ENCODE peak calls at places on chromosomes 6 and 20, in five cellular contexts. F, K, M, N and J are unnamed samples.

GRCh38 chr6:117206951-117207687 is 58.2 kb upstream of the VGLL2 start:
- DNase-seq in F (no peak), K (no peak), M (no peak), N (no peak), J (no peak)

GRCh38 chr6:166101819-166102419 is 65.7 kb downstream of the TBXT start:
- DNase-seq in F (no peak), K (no peak), M (no peak), N (no peak), J (no peak)

GRCh38 chr6:55758156-55758942 is 117.0 kb downstream of the BMP5 start:
- DNase-seq in F (no peak), K (no peak), M (no peak), N (no peak), J (no peak)

GRCh38 chr6:139820191-139820590 is 445.7 kb upstream of the CITED2 start:
- DNase-seq in F (no peak), K (no peak), M (no peak), N (peak), J (peak)

GRCh38 chr6:4103929-4104328 is 25.0 kb upstream of the FAM217A start:
- DNase-seq in F (no peak), K (no peak), M (no peak), N (no peak), J (peak)

GRCh38 chr6:107822154-107823046 is 1.7 kb downstream of the SCML4 start:
- DNase-seq in F (peak), K (no peak), M (peak), N (no peak), J (no peak)

GRCh38 chr6:137182654-137183073 is 9.2 kb upstream of the IL22RA2 start:
- DNase-seq in F (no peak), K (no peak), M (no peak), N (no peak), J (no peak)

GRCh38 chr6:38638941-38639497 is 710 bp downstream of the BTBD9 start:
- DNase-seq in F (peak), K (no peak), M (peak), N (peak), J (peak)

GRCh38 chr6:89675949-89676753 is 37.6 kb upstream of the LYRM2 start:
- DNase-seq in F (no peak), K (no peak), M (no peak), N (no peak), J (no peak)

GRCh38 chr20:58310291-58310782 is 822 bp downstream of the RAB22A start:
- DNase-seq in F (no peak), K (no peak), M (no peak), N (no peak), J (no peak)

GRCh38 chr20:13809855-13810254 is 25.0 kb downstream of the NDUFAF5 start:
- DNase-seq in F (no peak), K (no peak), M (no peak), N (no peak), J (no peak)

GRCh38 chr6:117615981-117616961 is 14.0 kb upstream of the GOPC start:
- DNase-seq in F (no peak), K (no peak), M (no peak), N (no peak), J (peak)

GRCh38 chr20:45832619-45833018 is 980 bp upstream of the SNX21 start:
- DNase-seq in F (no peak), K (no peak), M (no peak), N (no peak), J (no peak)

GRCh38 chr20:45835230-45836224 is 1.9 kb downstream of the SNX21 start:
- DNase-seq in F (no peak), K (peak), M (no peak), N (no peak), J (peak)

GRCh38 chr20:45833883-45834796 is 541 bp downstream of the SNX21 start:
- DNase-seq in F (peak), K (peak), M (peak), N (no peak), J (peak)

GRCh38 chr20:45834797-45835161 is 1.2 kb downstream of the SNX21 start:
- DNase-seq in F (peak), K (peak), M (no peak), N (no peak), J (no peak)

GRCh38 chr20:45833030-45833882 is at the start of gene SNX21:
- DNase-seq in F (peak), K (peak), M (peak), N (no peak), J (peak)
- TF ChIP-seq POLR2A in F (no peak), K (no peak), M (no peak), N (no peak), J (peak)

GRCh38 chr20:63735859-63736718 is at the start of gene LIME1:
- DNase-seq in F (no peak), K (peak), M (peak), N (no peak), J (no peak)

GRCh38 chr20:63737940-63738686 is 1.5 kb upstream of the SLC2A4RG start:
- DNase-seq in F (peak), K (peak), M (no peak), N (no peak), J (no peak)

GRCh38 chr20:63738687-63739128 is 868 bp upstream of the SLC2A4RG start:
- DNase-seq in F (peak), K (peak), M (no peak), N (no peak), J (no peak)

GRCh38 chr20:63737690-63737939 is 1.2 kb downstream of the LIME1 start:
- DNase-seq in F (no peak), K (no peak), M (no peak), N (no peak), J (no peak)

DNA sequence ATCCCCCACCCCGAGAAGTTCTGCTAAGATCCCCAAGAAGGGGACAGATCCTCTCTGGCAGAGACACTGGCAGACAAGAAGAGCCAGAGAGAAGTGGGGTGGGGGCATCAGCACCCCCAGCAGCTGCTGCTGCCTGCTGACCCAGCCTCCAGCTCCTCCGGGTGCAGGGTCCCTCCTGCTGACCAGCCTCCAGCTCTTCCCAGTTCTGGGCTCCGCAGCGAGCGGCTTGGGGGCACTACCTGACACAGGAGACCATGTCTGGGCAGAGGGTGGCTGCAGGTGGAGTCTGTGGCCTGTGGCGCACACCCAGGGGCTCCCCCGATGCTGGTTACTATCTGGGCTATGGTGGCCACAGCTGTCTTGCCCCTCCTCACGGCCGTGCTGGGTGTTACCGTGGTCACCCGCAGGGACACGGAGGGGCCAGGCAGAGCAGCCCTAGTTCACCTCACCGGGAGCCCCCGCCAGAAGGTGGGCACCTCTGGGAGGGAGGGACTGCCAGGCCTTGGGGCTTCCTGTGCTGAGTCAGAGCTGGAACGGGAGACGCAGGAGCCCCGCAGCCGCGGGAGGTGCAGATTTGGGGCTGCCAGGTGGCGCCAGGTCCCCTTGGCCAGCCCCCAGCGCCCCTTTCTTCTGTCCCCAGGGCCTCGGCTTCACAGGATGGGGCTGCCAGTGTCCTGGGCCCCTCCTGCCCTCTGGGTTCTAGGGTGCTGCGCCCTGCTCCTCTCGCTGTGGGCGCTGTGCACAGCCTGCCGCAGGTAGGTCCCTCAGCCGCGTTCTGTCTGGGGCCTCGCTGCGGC is 627 bp downstream of the LIME1 start:
- DNase-seq in F (no peak), K (peak), M (no peak), N (no peak), J (no peak)
- TF ChIP-seq POLR2A in F (no peak), K (no peak), M (no peak), N (no peak), J (no peak)

GRCh38 chr6:32689531-32690505 is 23.4 kb upstream of the HLA-DQB1 start:
- DNase-seq in F (no peak), K (no peak), M (no peak), N (no peak), J (no peak)
- TF ChIP-seq POLR2A in F (no peak), K (no peak), M (peak), N (no peak), J (no peak)

GRCh38 chr6:63578757-63579156 is 6.5 kb downstream of the LOC128125822 start:
- DNase-seq in F (no peak), K (no peak), M (no peak), N (no peak), J (no peak)

GRCh38 chr6:63576147-63576772 is 4.0 kb downstream of the LOC128125822 start:
- DNase-seq in F (no peak), K (no peak), M (no peak), N (no peak), J (no peak)

GRCh38 chr6:63579937-63580703 is 7.8 kb downstream of the LOC128125822 start:
- DNase-seq in F (no peak), K (no peak), M (no peak), N (no peak), J (no peak)

GRCh38 chr6:63574554-63574900 is 2.2 kb downstream of the LOC128125822 start:
- DNase-seq in F (no peak), K (no peak), M (no peak), N (no peak), J (no peak)

DNA sequence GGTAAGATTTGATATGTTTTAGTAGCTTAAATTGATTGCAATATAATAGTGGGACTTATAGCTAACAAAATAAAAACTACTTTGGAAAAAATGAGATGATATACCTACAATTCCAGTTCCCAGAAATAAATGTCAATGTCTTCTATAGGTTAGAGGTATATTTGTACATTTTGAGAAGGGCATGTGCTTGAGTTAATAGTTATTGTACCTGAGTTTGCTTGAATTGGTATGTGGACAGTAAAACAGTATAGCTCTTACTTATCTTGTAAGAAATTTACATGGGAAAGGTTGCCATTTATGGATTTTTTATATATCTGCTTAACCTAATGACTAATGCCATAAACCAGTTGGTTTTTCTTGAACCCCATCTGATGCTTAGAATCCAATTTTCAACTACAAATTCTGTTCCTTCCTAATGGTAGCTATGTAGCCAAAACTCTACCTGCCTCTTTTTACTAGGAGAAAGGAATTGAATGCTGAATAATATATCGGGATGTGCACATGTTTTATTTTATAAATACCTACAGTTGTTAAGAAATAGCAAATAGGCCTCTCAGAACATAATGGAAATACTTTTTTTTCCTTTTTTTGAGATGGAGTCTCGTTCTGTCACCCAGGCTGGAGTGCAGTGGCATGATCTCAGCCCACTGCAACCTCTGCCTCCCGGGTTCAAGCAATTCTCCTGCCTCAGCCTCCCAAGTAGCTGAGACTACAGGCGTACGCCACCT is 4.9 kb downstream of the LOC128125822 start:
- DNase-seq in F (no peak), K (no peak), M (no peak), N (no peak), J (no peak)
- TF ChIP-seq POLR2A in F (no peak), K (no peak), M (no peak), N (no peak), J (no peak)

DNA sequence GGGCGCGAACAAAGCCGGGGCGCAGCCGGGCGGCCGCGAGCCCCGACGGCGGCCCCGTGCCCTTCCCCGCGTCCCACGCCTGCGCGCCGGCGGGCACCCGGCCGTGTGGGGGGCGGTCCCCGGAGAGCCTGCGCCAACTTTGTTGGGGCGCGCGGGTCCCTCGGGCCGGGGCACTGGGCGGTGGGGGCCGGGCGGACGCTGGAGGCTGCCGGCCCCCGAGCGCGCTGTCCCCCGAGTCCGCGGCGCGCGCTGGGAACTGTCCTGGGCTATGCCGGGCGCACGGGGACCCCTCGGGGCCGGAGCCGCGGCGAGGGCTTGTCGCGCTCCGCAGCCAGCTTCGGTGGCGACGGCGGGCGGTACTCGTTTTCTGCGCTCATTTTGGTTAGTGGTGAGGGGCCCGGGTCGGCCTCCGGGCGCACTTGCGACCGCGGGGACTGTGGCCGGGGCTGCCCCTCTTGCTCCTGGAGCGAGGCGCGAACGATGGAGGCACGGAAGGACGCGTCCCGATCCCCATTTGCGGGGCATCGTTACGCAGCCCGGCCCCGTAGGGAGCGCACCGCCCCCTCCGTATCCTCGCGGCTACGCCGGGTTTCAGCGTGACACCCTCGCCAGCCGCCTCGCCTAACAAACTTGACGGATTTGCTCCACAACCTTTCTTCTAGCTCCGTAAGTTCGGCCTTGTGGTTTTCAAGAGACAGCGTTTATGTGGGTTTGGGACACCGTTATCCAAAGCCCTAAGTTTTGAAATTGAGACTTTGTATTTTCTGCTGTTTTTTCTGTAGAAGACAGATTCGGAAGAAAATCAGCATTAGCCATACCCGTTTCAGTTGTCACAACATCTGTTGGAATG is 632 bp downstream of the SS18L1 start:
- DNase-seq in F (peak), K (peak), M (no peak), N (no peak), J (no peak)
- TF ChIP-seq POLR2A in F (no peak), K (no peak), M (no peak), N (peak), J (peak)